ENCODE peak calls at places on chromosome 9, in ten cellular contexts. One of them, this sample, is unnamed.

GRCh38 chr9:81575976-81576375 is 113.4 kb downstream of the TLE1 start:
- DNase-seq in GM12878: no peak
- DNase-seq in GM23338: no peak
- DNase-seq in PC-9: no peak
- DNase-seq in fibroblast of lung: peak; percentile 48
- DNase-seq in HCT116: no peak
- DNase-seq in endothelial cell of umbilical vein: peak; percentile 82
- DNase-seq in GM23248: peak; percentile 34
- DNase-seq in HepG2: no peak
- DNase-seq in neural progenitor cell: no peak
- DNase-seq in this sample: no peak

GRCh38 chr9:136789523-136789937 is 1.6 kb upstream of the TMEM141 start:
- DNase-seq in GM12878: no peak
- DNase-seq in GM23338: no peak
- DNase-seq in PC-9: no peak
- DNase-seq in fibroblast of lung: no peak
- DNase-seq in HCT116: no peak
- DNase-seq in endothelial cell of umbilical vein: no peak
- DNase-seq in GM23248: no peak
- DNase-seq in HepG2: peak; percentile 89
- DNase-seq in neural progenitor cell: no peak
- DNase-seq in this sample: no peak

GRCh38 chr9:133184971-133185370 is 21.3 kb upstream of the GBGT1 start:
- DNase-seq in GM12878: no peak
- DNase-seq in GM23338: peak; percentile 75
- DNase-seq in PC-9: peak; percentile 50
- DNase-seq in fibroblast of lung: peak; percentile 59
- DNase-seq in HCT116: peak; percentile 64
- DNase-seq in endothelial cell of umbilical vein: peak; percentile 72
- DNase-seq in GM23248: peak; percentile 89
- DNase-seq in HepG2: peak; percentile 64
- DNase-seq in neural progenitor cell: peak; percentile 59
- DNase-seq in this sample: peak; percentile 52

GRCh38 chr9:96758845-96759673 is 18.8 kb downstream of the ZNF510 start:
- DNase-seq in GM12878: no peak
- DNase-seq in GM23338: peak; percentile 22
- DNase-seq in PC-9: no peak
- DNase-seq in fibroblast of lung: peak; percentile 26
- DNase-seq in HCT116: no peak
- DNase-seq in endothelial cell of umbilical vein: peak; percentile 4
- DNase-seq in GM23248: peak; percentile 24
- DNase-seq in HepG2: no peak
- DNase-seq in neural progenitor cell: no peak
- DNase-seq in this sample: no peak

GRCh38 chr9:19233344-19233743 is 2.9 kb downstream of the DENND4C start:
- DNase-seq in GM12878: no peak
- DNase-seq in GM23338: no peak
- DNase-seq in PC-9: no peak
- DNase-seq in fibroblast of lung: no peak
- DNase-seq in HCT116: no peak
- DNase-seq in endothelial cell of umbilical vein: no peak
- DNase-seq in GM23248: peak; percentile 22
- DNase-seq in HepG2: no peak
- DNase-seq in neural progenitor cell: no peak
- DNase-seq in this sample: peak; percentile 6

GRCh38 chr9:115373000-115373709 is 255.2 kb upstream of the TNC start:
- DNase-seq in GM12878: peak; percentile 16
- DNase-seq in GM23338: no peak
- DNase-seq in PC-9: peak; percentile 77
- DNase-seq in fibroblast of lung: peak; percentile 93
- DNase-seq in HCT116: peak; percentile 96
- DNase-seq in endothelial cell of umbilical vein: no peak
- DNase-seq in GM23248: peak; percentile 96
- DNase-seq in HepG2: peak; percentile 35
- DNase-seq in neural progenitor cell: no peak
- DNase-seq in this sample: no peak

GRCh38 chr9:79988126-79988525 is 416.4 kb downstream of the TLE4 start:
- DNase-seq in GM12878: no peak
- DNase-seq in GM23338: no peak
- DNase-seq in PC-9: no peak
- DNase-seq in fibroblast of lung: no peak
- DNase-seq in HCT116: no peak
- DNase-seq in endothelial cell of umbilical vein: no peak
- DNase-seq in GM23248: no peak
- DNase-seq in HepG2: no peak
- DNase-seq in neural progenitor cell: no peak
- DNase-seq in this sample: no peak

GRCh38 chr9:121906074-121906520 is 187.0 kb downstream of the TTLL11 start:
- DNase-seq in GM12878: no peak
- DNase-seq in GM23338: no peak
- DNase-seq in PC-9: no peak
- DNase-seq in fibroblast of lung: no peak
- DNase-seq in HCT116: no peak
- DNase-seq in endothelial cell of umbilical vein: peak; percentile 70
- DNase-seq in GM23248: peak; percentile 77
- DNase-seq in HepG2: no peak
- DNase-seq in neural progenitor cell: no peak
- DNase-seq in this sample: no peak

GRCh38 chr9:90827181-90827866 is 25.7 kb downstream of the SYK start:
- DNase-seq in GM12878: peak; percentile 77
- DNase-seq in GM23338: no peak
- DNase-seq in PC-9: no peak
- DNase-seq in fibroblast of lung: no peak
- DNase-seq in HCT116: no peak
- DNase-seq in endothelial cell of umbilical vein: no peak
- DNase-seq in GM23248: no peak
- DNase-seq in HepG2: no peak
- DNase-seq in neural progenitor cell: no peak
- DNase-seq in this sample: no peak

GRCh38 chr9:87381050-87381711 is 116.5 kb upstream of the DAPK1 start:
- DNase-seq in GM12878: no peak
- DNase-seq in GM23338: no peak
- DNase-seq in PC-9: no peak
- DNase-seq in fibroblast of lung: peak; percentile 80
- DNase-seq in HCT116: no peak
- DNase-seq in endothelial cell of umbilical vein: no peak
- DNase-seq in GM23248: peak; percentile 62
- DNase-seq in HepG2: peak; percentile 16
- DNase-seq in neural progenitor cell: no peak
- DNase-seq in this sample: no peak

GRCh38 chr9:93258818-93259489 is 75.0 kb downstream of the WNK2 start:
- DNase-seq in GM12878: no peak
- DNase-seq in GM23338: no peak
- DNase-seq in PC-9: no peak
- DNase-seq in fibroblast of lung: no peak
- DNase-seq in HCT116: no peak
- DNase-seq in endothelial cell of umbilical vein: no peak
- DNase-seq in GM23248: no peak
- DNase-seq in HepG2: no peak
- DNase-seq in neural progenitor cell: no peak
- DNase-seq in this sample: no peak

GRCh38 chr9:98302938-98303337 is 47.5 kb upstream of the TBC1D2 start:
- DNase-seq in GM12878: no peak
- DNase-seq in GM23338: no peak
- DNase-seq in PC-9: no peak
- DNase-seq in fibroblast of lung: no peak
- DNase-seq in HCT116: no peak
- DNase-seq in endothelial cell of umbilical vein: no peak
- DNase-seq in GM23248: no peak
- DNase-seq in HepG2: no peak
- DNase-seq in neural progenitor cell: no peak
- DNase-seq in this sample: no peak

GRCh38 chr9:88733651-88734470 is 198.9 kb downstream of the NXNL2 start:
- DNase-seq in GM12878: no peak
- DNase-seq in GM23338: no peak
- DNase-seq in PC-9: no peak
- DNase-seq in fibroblast of lung: peak; percentile 85
- DNase-seq in HCT116: no peak
- DNase-seq in endothelial cell of umbilical vein: peak; percentile 57
- DNase-seq in GM23248: peak; percentile 82
- DNase-seq in HepG2: no peak
- DNase-seq in neural progenitor cell: no peak
- DNase-seq in this sample: no peak

DNA sequence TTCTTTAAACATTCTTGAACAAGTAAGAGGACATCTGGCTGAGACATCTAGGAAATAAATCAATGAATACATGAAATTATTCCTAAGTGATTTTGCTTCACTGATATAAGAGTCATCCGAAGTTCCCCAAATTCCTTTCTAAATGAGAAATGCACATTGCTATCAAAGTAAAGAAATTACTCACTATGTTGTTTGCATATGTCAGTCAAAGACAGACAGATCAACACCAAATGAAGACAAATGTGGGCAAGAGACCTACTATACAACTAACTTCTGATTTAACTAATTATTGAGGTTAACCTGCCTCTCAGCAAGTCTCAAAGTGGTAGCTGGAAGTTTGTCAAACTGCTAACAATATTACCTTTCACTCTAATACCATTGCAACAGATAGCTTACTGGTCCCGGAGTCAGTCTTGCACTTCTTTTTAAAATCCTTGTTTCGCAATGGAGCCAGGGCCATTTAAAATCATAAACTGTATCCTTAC is 13.2 kb downstream of the TUT7 start:
- DNase-seq in GM12878: no peak
- DNase-seq in GM23338: no peak
- DNase-seq in PC-9: no peak
- DNase-seq in fibroblast of lung: peak; percentile 28
- DNase-seq in HCT116: no peak
- DNase-seq in endothelial cell of umbilical vein: no peak
- DNase-seq in GM23248: peak; percentile 40
- DNase-seq in HepG2: no peak
- DNase-seq in neural progenitor cell: no peak
- DNase-seq in this sample: no peak
- H3K27ac ChIP-seq in GM12878: peak overlapping the region; percentile 62
- H3K27ac ChIP-seq in GM23338: no peak overlapping the region
- H3K27ac ChIP-seq in PC-9: peak overlapping the region; percentile 31
- H3K27ac ChIP-seq in fibroblast of lung: no peak overlapping the region
- H3K27ac ChIP-seq in HCT116: no peak overlapping the region
- H3K27ac ChIP-seq in endothelial cell of umbilical vein: no peak overlapping the region
- H3K27ac ChIP-seq in GM23248: peak overlapping the region; percentile 13
- H3K27ac ChIP-seq in HepG2: no peak overlapping the region
- H3K27ac ChIP-seq in neural progenitor cell: no peak overlapping the region
- H3K27ac ChIP-seq in this sample: no peak overlapping the region

DNA sequence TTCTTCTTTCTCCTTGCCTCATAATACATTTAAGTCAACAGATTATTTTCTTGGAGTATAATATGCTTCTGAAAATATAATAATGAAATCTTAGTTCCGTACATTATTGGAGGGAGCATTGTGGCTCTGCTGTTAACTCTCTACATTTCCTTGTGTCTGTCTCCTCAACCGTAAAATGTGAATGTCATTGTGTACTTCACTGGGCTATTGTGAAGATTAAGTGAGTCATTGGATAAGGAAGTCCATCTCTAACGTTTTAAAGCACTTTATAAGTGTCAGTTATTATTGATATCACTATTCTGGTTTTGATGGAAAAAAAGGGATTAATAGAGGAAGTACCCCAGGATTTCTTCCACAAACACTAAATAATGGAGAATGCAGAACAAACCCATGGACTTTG is 304.5 kb upstream of the RFX3 start:
- DNase-seq in GM12878: no peak
- DNase-seq in GM23338: no peak
- DNase-seq in PC-9: no peak
- DNase-seq in fibroblast of lung: no peak
- DNase-seq in HCT116: no peak
- DNase-seq in endothelial cell of umbilical vein: no peak
- DNase-seq in GM23248: no peak
- DNase-seq in HepG2: no peak
- DNase-seq in neural progenitor cell: peak; percentile 13
- DNase-seq in this sample: no peak
- TF ChIP-seq EZH2 in GM12878: no peak
- TF ChIP-seq EZH2 in GM23338: no peak
- TF ChIP-seq EZH2 in PC-9: no peak
- TF ChIP-seq EZH2 in fibroblast of lung: no peak
- TF ChIP-seq EZH2 in HCT116: no peak
- TF ChIP-seq EZH2 in endothelial cell of umbilical vein: no peak
- TF ChIP-seq EZH2 in GM23248: no peak
- TF ChIP-seq EZH2 in HepG2: no peak
- TF ChIP-seq EZH2 in neural progenitor cell: no peak
- TF ChIP-seq EZH2 in this sample: no peak

GRCh38 chr9:33307067-33307466 is 16.8 kb downstream of the NFX1 start:
- DNase-seq in GM12878: no peak
- DNase-seq in GM23338: no peak
- DNase-seq in PC-9: no peak
- DNase-seq in fibroblast of lung: no peak
- DNase-seq in HCT116: no peak
- DNase-seq in endothelial cell of umbilical vein: no peak
- DNase-seq in GM23248: no peak
- DNase-seq in HepG2: no peak
- DNase-seq in neural progenitor cell: no peak
- DNase-seq in this sample: no peak
- H3K27ac ChIP-seq in GM12878: no peak overlapping the region
- H3K27ac ChIP-seq in GM23338: no peak overlapping the region
- H3K27ac ChIP-seq in PC-9: no peak overlapping the region
- H3K27ac ChIP-seq in fibroblast of lung: no peak overlapping the region
- H3K27ac ChIP-seq in HCT116: no peak overlapping the region
- H3K27ac ChIP-seq in endothelial cell of umbilical vein: no peak overlapping the region
- H3K27ac ChIP-seq in GM23248: no peak overlapping the region
- H3K27ac ChIP-seq in HepG2: no peak overlapping the region
- H3K27ac ChIP-seq in neural progenitor cell: no peak overlapping the region
- H3K27ac ChIP-seq in this sample: no peak overlapping the region

GRCh38 chr9:129097671-129098306 is 12.8 kb downstream of the CRAT start:
- DNase-seq in GM12878: no peak
- DNase-seq in GM23338: no peak
- DNase-seq in PC-9: no peak
- DNase-seq in fibroblast of lung: no peak
- DNase-seq in HCT116: no peak
- DNase-seq in endothelial cell of umbilical vein: no peak
- DNase-seq in GM23248: no peak
- DNase-seq in HepG2: no peak
- DNase-seq in neural progenitor cell: no peak
- DNase-seq in this sample: no peak

GRCh38 chr9:129095170-129095667 is 14.3 kb downstream of the DOLPP1 start:
- DNase-seq in GM12878: no peak
- DNase-seq in GM23338: no peak
- DNase-seq in PC-9: no peak
- DNase-seq in fibroblast of lung: no peak
- DNase-seq in HCT116: no peak
- DNase-seq in endothelial cell of umbilical vein: no peak
- DNase-seq in GM23248: no peak
- DNase-seq in HepG2: no peak
- DNase-seq in neural progenitor cell: no peak
- DNase-seq in this sample: no peak

GRCh38 chr9:129094387-129095169 is 13.7 kb downstream of the DOLPP1 start:
- DNase-seq in GM12878: no peak
- DNase-seq in GM23338: no peak
- DNase-seq in PC-9: no peak
- DNase-seq in fibroblast of lung: no peak
- DNase-seq in HCT116: no peak
- DNase-seq in endothelial cell of umbilical vein: no peak
- DNase-seq in GM23248: no peak
- DNase-seq in HepG2: no peak
- DNase-seq in neural progenitor cell: no peak
- DNase-seq in this sample: no peak

GRCh38 chr9:129093602-129094386 is 12.9 kb downstream of the DOLPP1 start:
- DNase-seq in GM12878: no peak
- DNase-seq in GM23338: no peak
- DNase-seq in PC-9: no peak
- DNase-seq in fibroblast of lung: no peak
- DNase-seq in HCT116: no peak
- DNase-seq in endothelial cell of umbilical vein: no peak
- DNase-seq in GM23248: no peak
- DNase-seq in HepG2: no peak
- DNase-seq in neural progenitor cell: no peak
- DNase-seq in this sample: no peak

GRCh38 chr9:129095908-129096307 is 14.7 kb downstream of the CRAT start:
- DNase-seq in GM12878: no peak
- DNase-seq in GM23338: no peak
- DNase-seq in PC-9: no peak
- DNase-seq in fibroblast of lung: no peak
- DNase-seq in HCT116: no peak
- DNase-seq in endothelial cell of umbilical vein: no peak
- DNase-seq in GM23248: no peak
- DNase-seq in HepG2: no peak
- DNase-seq in neural progenitor cell: no peak
- DNase-seq in this sample: no peak
- TF ChIP-seq EZH2 in GM12878: no peak
- TF ChIP-seq EZH2 in GM23338: no peak
- TF ChIP-seq EZH2 in PC-9: no peak
- TF ChIP-seq EZH2 in fibroblast of lung: no peak
- TF ChIP-seq EZH2 in HCT116: no peak
- TF ChIP-seq EZH2 in endothelial cell of umbilical vein: no peak
- TF ChIP-seq EZH2 in GM23248: no peak
- TF ChIP-seq EZH2 in HepG2: no peak
- TF ChIP-seq EZH2 in neural progenitor cell: no peak
- TF ChIP-seq EZH2 in this sample: no peak